ENCODE peak calls at places on chromosomes 12 and 14, in four cellular contexts. Z, D, U and O are unnamed samples.

GRCh38 chr12:88420460-88420859 is 159.8 kb downstream of the KITLG start:
- DNase-seq in D (no peak), Z (peak), U (no peak), O (no peak)

GRCh38 chr14:69760810-69761209 is 6.1 kb upstream of the SRSF5 start:
- DNase-seq in D (no peak), Z (no peak), U (no peak), O (no peak)

GRCh38 chr14:78683206-78683605 is 513.0 kb downstream of the NRXN3 start:
- DNase-seq in Z (no peak), D (no peak), U (no peak), O (no peak)

GRCh38 chr12:110689002-110689600 is at the start of gene HVCN1:
- DNase-seq in D (peak), Z (peak), U (peak), O (peak)

GRCh38 chr14:32469388-32470160 is 140.5 kb downstream of the AKAP6 start:
- DNase-seq in D (no peak), U (no peak), Z (peak), O (no peak)

GRCh38 chr14:91283666-91284065 is 39.2 kb upstream of the GPR68 start:
- DNase-seq in U (no peak), D (no peak), Z (no peak), O (no peak)

GRCh38 chr14:75042040-75042439 is 9.2 kb downstream of the MLH3 start:
- DNase-seq in D (no peak), U (no peak), Z (peak), O (no peak)

GRCh38 chr12:76346798-76347420 is 1.3 kb downstream of the BBS10 start:
- DNase-seq in D (no peak), Z (peak), U (no peak), O (no peak)

GRCh38 chr12:22377731-22378496 is 43.4 kb upstream of the ST8SIA1 start:
- DNase-seq in U (no peak), D (no peak), Z (peak), O (no peak)

GRCh38 chr14:70061108-70061507 is 127.6 kb downstream of the SLC8A3 start:
- DNase-seq in Z (no peak), U (no peak), D (no peak), O (no peak)

GRCh38 chr14:26917086-26917485 is 319.3 kb upstream of the NOVA1 start:
- DNase-seq in Z (peak), D (no peak), U (no peak), O (no peak)

GRCh38 chr12:95385646-95386045 is 88.3 kb upstream of the METAP2 start:
- DNase-seq in Z (peak), U (no peak), D (no peak), O (no peak)

GRCh38 chr12:31647106-31647505 is 12.4 kb upstream of the ETFBKMT start:
- DNase-seq in Z (no peak), D (no peak), U (no peak), O (no peak)

GRCh38 chr12:121797937-121798801 is 4.7 kb upstream of the RHOF start:
- DNase-seq in D (no peak), U (peak), Z (peak), O (no peak)

GRCh38 chr14:25394356-25394755 is 344.4 kb upstream of the STXBP6 start:
- DNase-seq in U (no peak), Z (no peak), D (no peak), O (no peak)

GRCh38 chr12:31914927-31915326 is 44.3 kb upstream of the RESF1 start:
- DNase-seq in U (no peak), D (no peak), Z (no peak), O (no peak)

GRCh38 chr12:53221203-53222076 is 10.6 kb downstream of the RARG start:
- DNase-seq in U (peak), Z (peak), D (peak), O (peak)

GRCh38 chr12:47741340-47741703 is 16.0 kb upstream of the ENDOU start:
- DNase-seq in D (no peak), Z (peak), U (peak), O (no peak)

GRCh38 chr12:115640929-115641328 is 636.6 kb downstream of the MED13L start:
- DNase-seq in D (no peak), Z (no peak), U (no peak), O (no peak)

GRCh38 chr14:99899578-99900178 is 106.5 kb downstream of the EML1 start:
- DNase-seq in Z (peak), U (no peak), D (no peak), O (no peak)

GRCh38 chr12:123532808-123533649 is 490 bp downstream of the RILPL1 start:
- DNase-seq in Z (peak), U (peak), D (peak), O (no peak)

GRCh38 chr14:58969951-58970751 is 218.3 kb upstream of the DAAM1 start:
- DNase-seq in Z (no peak), U (no peak), D (peak), O (no peak)

GRCh38 chr14:52949711-52950409 is 990 bp downstream of the FERMT2 start:
- DNase-seq in D (peak), Z (peak), U (no peak), O (no peak)

GRCh38 chr14:52188381-52188780 is 79.1 kb upstream of the PTGDR start:
- DNase-seq in Z (no peak), U (no peak), D (no peak), O (no peak)

GRCh38 chr12:131882804-131883520 is 11.5 kb upstream of the ULK1 start:
- DNase-seq in Z (no peak), U (no peak), D (no peak), O (no peak)

GRCh38 chr14:86712176-86712575 is 1182.2 kb downstream of the FLRT2 start:
- DNase-seq in Z (peak), U (no peak), D (no peak), O (no peak)

GRCh38 chr14:59630281-59630963 is 53.8 kb upstream of the CCDC175 start:
- DNase-seq in D (peak), Z (no peak), U (no peak), O (no peak)

GRCh38 chr14:58829594-58829993 is 191.8 kb downstream of the DACT1 start:
- DNase-seq in U (no peak), D (no peak), Z (peak), O (no peak)

GRCh38 chr12:121124402-121125109 is 8.1 kb upstream of the P2RX7 start:
- DNase-seq in U (no peak), D (no peak), Z (peak), O (no peak)

GRCh38 chr14:61077946-61078738 is 97.1 kb downstream of the SLC38A6 start:
- DNase-seq in D (no peak), Z (no peak), U (no peak), O (no peak)

GRCh38 chr14:56487090-56487667 is 92.4 kb upstream of the TMEM260 start:
- DNase-seq in D (no peak), U (no peak), Z (peak), O (no peak)

GRCh38 chr14:30333934-30334333 is 225.0 kb upstream of the G2E3 start:
- DNase-seq in U (no peak), Z (no peak), D (no peak), O (no peak)

GRCh38 chr14:30331030-30331429 is 227.9 kb upstream of the G2E3 start:
- DNase-seq in D (no peak), Z (no peak), U (no peak), O (no peak)

GRCh38 chr14:30332374-30332773 is 226.6 kb upstream of the G2E3 start:
- DNase-seq in D (no peak), Z (no peak), U (no peak), O (no peak)

GRCh38 chr14:30330452-30330851 is 228.5 kb upstream of the G2E3 start:
- DNase-seq in D (no peak), U (no peak), Z (no peak), O (no peak)
- TF ChIP-seq CTCF in D (peak), U (peak), Z (peak), O (no peak)

GRCh38 chr14:76701436-76701835 is 59.8 kb upstream of the VASH1 start:
- DNase-seq in Z (no peak), D (no peak), U (no peak), O (no peak)
- TF ChIP-seq CTCF in Z (no peak), D (no peak), U (no peak), O (no peak)

DNA sequence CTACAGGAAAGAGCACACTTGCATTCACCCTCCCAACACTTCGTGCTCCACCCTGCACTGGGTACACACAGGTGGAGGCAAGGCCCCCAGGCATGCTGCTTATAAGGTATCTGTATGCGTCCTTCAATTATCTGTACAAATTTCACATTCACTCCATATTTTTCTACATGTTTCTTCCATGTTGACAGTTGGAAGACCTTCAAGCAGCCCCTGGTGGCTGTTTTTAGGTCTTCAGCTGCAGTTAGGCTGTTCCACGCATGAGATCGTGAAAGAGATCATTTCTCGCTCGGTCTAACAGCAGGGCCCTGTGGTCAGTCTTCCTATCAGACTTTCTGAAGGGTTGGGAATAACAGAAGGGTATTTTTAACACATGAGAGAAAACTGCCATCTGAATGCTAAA is 47.1 kb downstream of the PLXNC1 start:
- DNase-seq in Z (no peak), D (no peak), U (no peak), O (no peak)
- TF ChIP-seq CTCF in Z (no peak), D (no peak), U (no peak), O (no peak)

GRCh38 chr12:4118601-4119156 is 154.9 kb upstream of the CCND2 start:
- DNase-seq in D (peak), U (no peak), Z (no peak), O (no peak)

GRCh38 chr12:4116251-4117111 is 157.1 kb upstream of the CCND2 start:
- DNase-seq in D (no peak), U (no peak), Z (peak), O (no peak)

GRCh38 chr12:4118017-4118510 is 155.5 kb upstream of the CCND2 start:
- DNase-seq in D (no peak), U (peak), Z (peak), O (no peak)

GRCh38 chr12:4119157-4119761 is 154.3 kb upstream of the CCND2 start:
- DNase-seq in Z (no peak), D (peak), U (no peak), O (no peak)

DNA sequence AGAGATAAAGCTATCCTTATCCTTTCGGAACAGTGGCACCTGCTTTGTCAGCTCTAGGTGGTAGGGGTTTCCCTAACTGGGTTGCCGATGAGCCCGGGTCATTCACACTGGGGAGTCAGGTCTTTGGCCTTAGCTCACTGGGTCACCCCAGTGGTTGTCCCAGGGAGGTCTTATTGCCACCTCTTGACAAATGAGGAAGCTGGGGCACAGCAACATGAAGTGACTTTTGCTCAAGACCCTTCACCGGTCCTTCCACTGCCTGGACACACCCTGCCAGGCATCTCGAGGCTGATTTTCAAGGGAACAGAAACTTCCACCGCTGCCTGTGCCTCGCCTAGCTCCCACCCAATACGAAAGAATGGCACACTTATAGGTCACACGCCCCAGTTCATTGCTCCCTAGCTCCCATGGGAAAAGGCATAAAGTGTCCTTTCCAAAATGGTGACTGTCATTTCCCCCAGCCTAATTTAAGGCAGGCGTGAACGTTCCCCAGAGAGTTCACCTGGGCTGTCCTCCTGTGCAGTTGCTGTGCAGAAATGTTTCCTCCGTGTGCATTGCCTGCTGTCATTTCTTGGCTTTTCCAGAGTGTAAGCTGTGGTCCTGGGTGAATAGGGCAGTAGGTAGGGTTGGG is 156.1 kb upstream of the CCND2 start:
- DNase-seq in Z (no peak), U (no peak), D (no peak), O (no peak)
- TF ChIP-seq CTCF in Z (no peak), U (no peak), D (no peak), O (no peak)

GRCh38 chr12:98911396-98911795 is 266.3 kb downstream of the APAF1 start:
- DNase-seq in U (no peak), Z (no peak), D (no peak), O (no peak)

GRCh38 chr12:98912401-98912800 is 267.3 kb downstream of the APAF1 start:
- DNase-seq in Z (no peak), U (no peak), D (no peak), O (no peak)

GRCh38 chr12:98903875-98904274 is 258.8 kb downstream of the APAF1 start:
- DNase-seq in Z (no peak), U (no peak), D (no peak), O (no peak)

GRCh38 chr12:98908866-98909265 is 263.8 kb downstream of the APAF1 start:
- DNase-seq in Z (no peak), D (no peak), U (no peak), O (no peak)

GRCh38 chr12:98909749-98910148 is 264.7 kb downstream of the APAF1 start:
- DNase-seq in Z (no peak), D (no peak), U (no peak), O (no peak)
- TF ChIP-seq CTCF in Z (no peak), D (no peak), U (no peak), O (no peak)